ENCODE peak calls at places on chromosomes 12 and 14, in four cellular contexts. One of them, this sample, is unnamed. For H3K4me1 and H3K9me3, the result is how much of the 10 kb centered on the place peaks cover.

GRCh38 chr12:7060353-7060954 is at the start of gene C1S:
- DNase-seq in Karpas-422: no peak
- DNase-seq in ovary: peak
- DNase-seq in K562: peak
- DNase-seq in this sample: no peak

GRCh38 chr12:86663173-86663572 is 407.0 kb upstream of the MGAT4C start:
- DNase-seq in Karpas-422: no peak
- DNase-seq in ovary: no peak
- DNase-seq in K562: no peak
- DNase-seq in this sample: no peak

GRCh38 chr14:49989980-49990379 is 97.1 kb downstream of the ARF6 start:
- DNase-seq in Karpas-422: no peak
- DNase-seq in ovary: no peak
- DNase-seq in K562: no peak
- DNase-seq in this sample: no peak

GRCh38 chr12:88093573-88093972 is 48.3 kb downstream of the CEP290 start:
- DNase-seq in Karpas-422: no peak
- DNase-seq in ovary: no peak
- DNase-seq in K562: no peak
- DNase-seq in this sample: no peak

GRCh38 chr14:31990183-31990862 is 86.8 kb upstream of the ARHGAP5 start:
- DNase-seq in Karpas-422: no peak
- DNase-seq in ovary: no peak
- DNase-seq in K562: no peak
- DNase-seq in this sample: no peak

GRCh38 chr12:128825845-128826244 is 2.1 kb upstream of the SLC15A4 start:
- DNase-seq in Karpas-422: no peak
- DNase-seq in ovary: no peak
- DNase-seq in K562: no peak
- DNase-seq in this sample: no peak

GRCh38 chr12:13986031-13986430 is 4.6 kb upstream of the GRIN2B start:
- DNase-seq in Karpas-422: no peak
- DNase-seq in ovary: no peak
- DNase-seq in K562: no peak
- DNase-seq in this sample: no peak

GRCh38 chr12:22271036-22271435 is 63.5 kb downstream of the ST8SIA1 start:
- DNase-seq in Karpas-422: no peak
- DNase-seq in ovary: no peak
- DNase-seq in K562: no peak
- DNase-seq in this sample: no peak

GRCh38 chr12:3815096-3815766 is 58.0 kb downstream of the PARP11 start:
- DNase-seq in Karpas-422: no peak
- DNase-seq in ovary: no peak
- DNase-seq in K562: no peak
- DNase-seq in this sample: no peak

GRCh38 chr12:116450406-116450910 is 108.7 kb upstream of the MAP1LC3B2 start:
- DNase-seq in Karpas-422: no peak
- DNase-seq in ovary: no peak
- DNase-seq in K562: no peak
- DNase-seq in this sample: no peak

GRCh38 chr14:37709419-37710195 is 114.2 kb downstream of the TTC6 start:
- DNase-seq in Karpas-422: peak
- DNase-seq in ovary: no peak
- DNase-seq in K562: no peak
- DNase-seq in this sample: no peak

GRCh38 chr12:68317047-68317667 is 15.0 kb downstream of the MDM1 start:
- DNase-seq in Karpas-422: peak
- DNase-seq in ovary: no peak
- DNase-seq in K562: peak
- DNase-seq in this sample: peak

GRCh38 chr12:56884421-56884820 is 49.8 kb downstream of the SDR9C7 start:
- DNase-seq in Karpas-422: peak
- DNase-seq in ovary: no peak
- DNase-seq in K562: no peak
- DNase-seq in this sample: no peak

GRCh38 chr12:107339932-107340331 is 246.6 kb upstream of the CRY1 start:
- DNase-seq in Karpas-422: no peak
- DNase-seq in ovary: no peak
- DNase-seq in K562: no peak
- DNase-seq in this sample: no peak

GRCh38 chr12:131975228-131975627 is 25.5 kb downstream of the EP400 start:
- DNase-seq in Karpas-422: no peak
- DNase-seq in ovary: no peak
- DNase-seq in K562: no peak
- DNase-seq in this sample: no peak

GRCh38 chr14:104774453-104775072 is 21.0 kb downstream of the AKT1 start:
- DNase-seq in Karpas-422: no peak
- DNase-seq in ovary: no peak
- DNase-seq in K562: no peak
- DNase-seq in this sample: no peak

GRCh38 chr14:82879949-82880535 is 1346.4 kb upstream of the SEL1L start:
- DNase-seq in Karpas-422: no peak
- DNase-seq in ovary: no peak
- DNase-seq in K562: no peak
- DNase-seq in this sample: no peak

GRCh38 chr14:91872517-91873470 is 5.5 kb upstream of the TC2N start:
- DNase-seq in Karpas-422: no peak
- DNase-seq in ovary: no peak
- DNase-seq in K562: no peak
- DNase-seq in this sample: no peak

GRCh38 chr14:69891422-69891821 is 12.2 kb downstream of the SMOC1 start:
- DNase-seq in Karpas-422: no peak
- DNase-seq in ovary: no peak
- DNase-seq in K562: no peak
- DNase-seq in this sample: no peak

GRCh38 chr12:106693421-106693820 is 81.1 kb upstream of the RIC8B start:
- DNase-seq in Karpas-422: no peak
- DNase-seq in ovary: no peak
- DNase-seq in K562: no peak
- DNase-seq in this sample: no peak

GRCh38 chr14:75826599-75826998 is 155.2 kb downstream of the TGFB3 start:
- DNase-seq in Karpas-422: no peak
- DNase-seq in ovary: no peak
- DNase-seq in K562: no peak
- DNase-seq in this sample: no peak

GRCh38 chr12:109534456-109534855 is 38.8 kb downstream of the MMAB start:
- DNase-seq in Karpas-422: no peak
- DNase-seq in ovary: no peak
- DNase-seq in K562: no peak
- DNase-seq in this sample: no peak

GRCh38 chr14:50774542-50775267 is 56.3 kb downstream of the NIN start:
- DNase-seq in Karpas-422: no peak
- DNase-seq in ovary: no peak
- DNase-seq in K562: no peak
- DNase-seq in this sample: no peak

GRCh38 chr12:119153477-119154434 is 25.0 kb upstream of the HSPB8 start:
- DNase-seq in Karpas-422: no peak
- DNase-seq in ovary: peak
- DNase-seq in K562: peak
- DNase-seq in this sample: no peak

GRCh38 chr14:35403085-35403396 is 1.5 kb downstream of the NFKBIA start:
- DNase-seq in Karpas-422: no peak
- DNase-seq in ovary: peak
- DNase-seq in K562: peak
- DNase-seq in this sample: no peak

GRCh38 chr12:2267624-2268477 is 215.1 kb downstream of the CACNA1C start:
- DNase-seq in Karpas-422: no peak
- DNase-seq in ovary: no peak
- DNase-seq in K562: no peak
- DNase-seq in this sample: no peak

GRCh38 chr14:92542766-92543554 is 29.4 kb downstream of the RIN3 start:
- DNase-seq in Karpas-422: no peak
- DNase-seq in ovary: no peak
- DNase-seq in K562: no peak
- DNase-seq in this sample: no peak

GRCh38 chr12:14257303-14257733 is 108.2 kb upstream of the ATF7IP start:
- DNase-seq in Karpas-422: no peak
- DNase-seq in ovary: peak
- DNase-seq in K562: no peak
- DNase-seq in this sample: no peak

GRCh38 chr14:99378782-99379214 is 101.9 kb downstream of the SETD3 start:
- DNase-seq in Karpas-422: no peak
- DNase-seq in ovary: no peak
- DNase-seq in K562: peak
- DNase-seq in this sample: no peak

GRCh38 chr12:85322715-85323114 is 42.7 kb downstream of the ALX1 start:
- DNase-seq in Karpas-422: no peak
- DNase-seq in ovary: no peak
- DNase-seq in K562: no peak
- DNase-seq in this sample: no peak

GRCh38 chr14:53640695-53641094 is 315.9 kb downstream of the BMP4 start:
- DNase-seq in Karpas-422: no peak
- DNase-seq in ovary: no peak
- DNase-seq in K562: no peak
- DNase-seq in this sample: no peak

GRCh38 chr12:4164591-4165558 is 108.7 kb upstream of the CCND2 start:
- DNase-seq in Karpas-422: no peak
- DNase-seq in ovary: peak
- DNase-seq in K562: no peak
- DNase-seq in this sample: no peak

GRCh38 chr14:100950024-100950423 is 46.5 kb upstream of the RTL1 start:
- DNase-seq in Karpas-422: no peak
- DNase-seq in ovary: no peak
- DNase-seq in K562: no peak
- DNase-seq in this sample: no peak

DNA sequence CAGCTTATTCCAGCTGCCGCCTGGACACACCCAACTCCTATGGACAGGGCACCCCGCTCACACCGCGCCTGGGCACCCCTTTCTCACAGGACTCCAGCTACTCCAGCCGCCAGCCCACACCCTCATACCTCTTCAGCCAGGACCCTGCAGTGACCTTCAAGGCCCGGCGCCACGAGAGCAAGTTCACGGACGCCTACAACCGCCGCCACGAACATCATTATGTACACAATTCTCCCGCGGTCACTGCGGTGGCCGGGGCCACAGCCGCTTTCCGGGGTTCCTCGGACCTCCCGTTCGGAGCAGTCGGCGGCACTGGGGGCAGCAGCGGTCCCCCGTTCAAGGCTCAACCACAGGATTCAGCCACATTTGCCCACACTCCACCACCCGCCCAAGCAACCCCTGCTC is 5.9 kb downstream of the SETD1B start:
- DNase-seq in Karpas-422: no peak
- DNase-seq in ovary: peak
- DNase-seq in K562: no peak
- DNase-seq in this sample: no peak
- H3K4me1 ChIP-seq in Karpas-422: half or more
- H3K4me1 ChIP-seq in ovary: under half
- H3K4me1 ChIP-seq in K562: under half
- H3K4me1 ChIP-seq in this sample: under half

GRCh38 chr12:94353130-94353529 is 106.5 kb downstream of the CEP83 start:
- DNase-seq in Karpas-422: no peak
- DNase-seq in ovary: no peak
- DNase-seq in K562: no peak
- DNase-seq in this sample: no peak
- H3K9me3 ChIP-seq in Karpas-422: under half
- H3K9me3 ChIP-seq in ovary: under half
- H3K9me3 ChIP-seq in K562: under half
- H3K9me3 ChIP-seq in this sample: under half

DNA sequence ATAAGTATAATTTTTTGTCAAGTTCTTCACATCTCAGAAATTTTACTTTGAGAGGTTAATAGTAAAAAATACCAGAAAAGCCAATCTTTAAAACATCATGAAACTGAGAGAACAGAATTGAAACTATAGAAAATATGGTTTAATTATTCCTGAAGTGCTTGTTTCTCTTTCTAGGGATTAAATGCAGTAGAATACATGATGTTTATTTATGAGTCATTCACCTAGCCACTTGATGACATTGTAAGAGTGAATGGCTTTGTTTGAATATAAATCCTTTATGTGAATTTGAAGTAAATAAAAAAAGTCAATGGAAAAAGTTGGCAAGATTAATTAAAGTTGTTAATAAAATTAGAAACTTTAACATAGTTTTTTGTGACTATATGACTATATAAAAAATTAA is 48.4 kb downstream of the KTN1 start:
- DNase-seq in Karpas-422: no peak
- DNase-seq in ovary: no peak
- DNase-seq in K562: no peak
- DNase-seq in this sample: no peak
- H3K4me3 ChIP-seq in Karpas-422: no peak
- H3K4me3 ChIP-seq in ovary: no peak
- H3K4me3 ChIP-seq in K562: no peak
- H3K4me3 ChIP-seq in this sample: no peak

GRCh38 chr14:89368490-89369477 is 48.2 kb downstream of the FOXN3 start:
- DNase-seq in Karpas-422: no peak
- DNase-seq in ovary: no peak
- DNase-seq in K562: no peak
- DNase-seq in this sample: no peak

GRCh38 chr14:89367449-89368120 is 49.4 kb downstream of the FOXN3 start:
- DNase-seq in Karpas-422: no peak
- DNase-seq in ovary: no peak
- DNase-seq in K562: no peak
- DNase-seq in this sample: no peak

GRCh38 chr14:89364316-89364715 is 52.7 kb downstream of the FOXN3 start:
- DNase-seq in Karpas-422: no peak
- DNase-seq in ovary: no peak
- DNase-seq in K562: no peak
- DNase-seq in this sample: no peak

GRCh38 chr14:89365071-89365801 is 51.8 kb downstream of the FOXN3 start:
- DNase-seq in Karpas-422: peak
- DNase-seq in ovary: no peak
- DNase-seq in K562: no peak
- DNase-seq in this sample: no peak

DNA sequence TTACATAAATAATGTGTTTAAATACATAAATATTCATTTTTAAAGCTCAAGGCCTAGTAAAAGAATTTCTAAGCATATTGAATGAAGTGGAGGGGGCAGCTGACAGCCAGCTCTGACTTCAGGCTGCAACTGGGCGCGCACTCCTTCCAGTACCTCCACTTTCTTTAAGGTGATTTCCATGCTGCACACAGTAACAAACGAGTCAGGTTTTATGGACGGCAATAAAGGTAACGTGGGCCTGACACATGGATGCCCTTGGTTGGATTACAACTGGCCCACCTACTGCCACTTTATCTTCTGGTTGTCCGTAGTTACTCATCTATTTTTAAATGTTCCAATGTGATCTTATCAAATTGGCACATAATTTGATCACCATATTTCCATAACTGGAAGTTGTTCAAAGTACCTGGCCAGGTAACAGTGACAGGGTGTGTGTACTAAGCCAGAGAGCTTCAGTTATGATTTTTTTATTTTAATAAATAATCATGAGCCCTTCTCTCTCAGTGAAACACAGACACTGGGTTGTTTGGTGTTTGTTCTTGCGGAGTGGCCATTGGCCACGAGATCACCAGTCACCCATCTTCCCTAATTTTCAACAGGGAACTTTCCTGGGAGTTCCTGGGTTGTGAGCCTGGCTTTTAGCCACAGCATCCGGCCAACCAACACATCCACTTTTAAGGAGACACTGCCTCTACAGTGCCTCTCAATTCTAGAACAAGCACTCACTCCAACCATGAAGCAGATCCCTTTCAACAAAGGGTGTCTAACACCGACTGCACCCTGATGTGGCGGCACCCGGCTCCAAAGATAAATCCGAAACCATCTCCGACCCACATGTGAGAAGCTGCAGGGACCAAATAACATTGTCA is 50.2 kb downstream of the FOXN3 start:
- DNase-seq in Karpas-422: no peak
- DNase-seq in ovary: peak
- DNase-seq in K562: no peak
- DNase-seq in this sample: no peak
- H3K4me1 ChIP-seq in Karpas-422: under half
- H3K4me1 ChIP-seq in ovary: under half
- H3K4me1 ChIP-seq in K562: under half
- H3K4me1 ChIP-seq in this sample: under half

This sample was measured in HAP-1.